ENCODE peak calls at places on chromosomes 7 and 10, in eight cellular contexts. E is esophagus squamous epithelium, H is testis, T is astrocyte, S is AG04450, P is transverse colon, Z is right lobe of liver, Q is tibial artery. X is an unnamed sample.

GRCh38 chr7:47720141-47720906 is 138.4 kb upstream of the TNS3 start:
- DNase-seq in E (no peak), H (peak; percentile 90), T (peak; percentile 78), S (peak; percentile 69), P (peak; percentile 56), Z (no peak), Q (no peak), X (no peak)

GRCh38 chr7:129829677-129830631 is 122.8 kb downstream of the UBE2H start:
- DNase-seq in E (no peak), H (peak; percentile 87), T (peak; percentile 72), S (peak; percentile 55), P (peak; percentile 65), Z (peak; percentile 67), Q (peak; percentile 69), X (no peak)

GRCh38 chr7:54080971-54081370 is 461.2 kb upstream of the VSTM2A start:
- DNase-seq in E (no peak), H (no peak), T (no peak), S (no peak), P (no peak), Z (no peak), Q (no peak), X (no peak)

GRCh38 chr10:110016037-110016436 is 8.3 kb downstream of the ADD3 start:
- DNase-seq in E (no peak), H (peak; percentile 18), T (no peak), S (no peak), P (no peak), Z (no peak), Q (no peak), X (no peak)

GRCh38 chr7:97006146-97006950 is 995 bp downstream of the DLX6 start:
- DNase-seq in E (no peak), H (peak; percentile 64), T (peak; percentile 1), S (no peak), P (no peak), Z (no peak), Q (no peak), X (no peak)

GRCh38 chr7:63114371-63114985 is 884.2 kb upstream of the ZNF722 start:
- DNase-seq in E (no peak), H (peak; percentile 16), T (no peak), S (no peak), P (no peak), Z (no peak), Q (no peak), X (no peak)

GRCh38 chr7:134701272-134701671 is 54.6 kb downstream of the BPGM start:
- DNase-seq in E (no peak), H (no peak), T (no peak), S (no peak), P (no peak), Z (no peak), Q (no peak), X (no peak)

GRCh38 chr10:66925896-66926719 is at the start of gene LRRTM3:
- DNase-seq in E (no peak), H (peak; percentile 88), T (peak; percentile 64), S (peak; percentile 34), P (peak; percentile 34), Z (peak; percentile 63), Q (peak; percentile 24), X (peak; percentile 50)

GRCh38 chr7:38675500-38676106 is 44.4 kb upstream of the AMPH start:
- DNase-seq in E (no peak), H (no peak), T (no peak), S (no peak), P (no peak), Z (no peak), Q (no peak), X (no peak)

GRCh38 chr10:26557641-26558014 is 119.5 kb downstream of the APBB1IP start:
- DNase-seq in E (no peak), H (no peak), T (peak; percentile 61), S (no peak), P (no peak), Z (no peak), Q (no peak), X (no peak)

GRCh38 chr7:151249732-151250072 is 1.2 kb upstream of the SMARCD3 start:
- DNase-seq in E (no peak), H (peak; percentile 84), T (peak; percentile 46), S (no peak), P (peak; percentile 48), Z (no peak), Q (peak; percentile 62), X (no peak)

GRCh38 chr7:139265673-139266072 is 34.6 kb downstream of the UBN2 start:
- DNase-seq in E (no peak), H (no peak), T (no peak), S (no peak), P (no peak), Z (peak; percentile 46), Q (no peak), X (no peak)

GRCh38 chr7:151628846-151629604 is 109.3 kb upstream of the RHEB start:
- DNase-seq in E (no peak), H (no peak), T (no peak), S (no peak), P (no peak), Z (peak; percentile 17), Q (no peak), X (no peak)

GRCh38 chr7:149223746-149224145 is 15.7 kb upstream of the ZNF212 start:
- DNase-seq in E (no peak), H (no peak), T (no peak), S (no peak), P (no peak), Z (no peak), Q (no peak), X (no peak)

GRCh38 chr7:129308047-129308446 is 83.2 kb downstream of the AHCYL2 start:
- DNase-seq in E (no peak), H (no peak), T (peak; percentile 62), S (no peak), P (no peak), Z (peak; percentile 70), Q (no peak), X (no peak)

GRCh38 chr7:146659732-146660131 is 543.1 kb downstream of the CNTNAP2 start:
- DNase-seq in E (no peak), H (no peak), T (no peak), S (no peak), P (no peak), Z (no peak), Q (no peak), X (no peak)

GRCh38 chr10:128861018-128861565 is 605.9 kb upstream of the MGMT start:
- DNase-seq in E (no peak), H (no peak), T (no peak), S (no peak), P (no peak), Z (no peak), Q (no peak), X (no peak)

GRCh38 chr10:128864554-128865300 is 602.3 kb upstream of the MGMT start:
- DNase-seq in E (no peak), H (no peak), T (no peak), S (no peak), P (no peak), Z (no peak), Q (peak; percentile 7), X (no peak)

GRCh38 chr10:128863823-128864405 is 603.1 kb upstream of the MGMT start:
- DNase-seq in E (no peak), H (no peak), T (no peak), S (no peak), P (no peak), Z (no peak), Q (no peak), X (no peak)

GRCh38 chr10:128865398-128865797 is 601.6 kb upstream of the MGMT start:
- DNase-seq in E (no peak), H (no peak), T (no peak), S (no peak), P (no peak), Z (no peak), Q (peak; percentile 9), X (no peak)

DNA sequence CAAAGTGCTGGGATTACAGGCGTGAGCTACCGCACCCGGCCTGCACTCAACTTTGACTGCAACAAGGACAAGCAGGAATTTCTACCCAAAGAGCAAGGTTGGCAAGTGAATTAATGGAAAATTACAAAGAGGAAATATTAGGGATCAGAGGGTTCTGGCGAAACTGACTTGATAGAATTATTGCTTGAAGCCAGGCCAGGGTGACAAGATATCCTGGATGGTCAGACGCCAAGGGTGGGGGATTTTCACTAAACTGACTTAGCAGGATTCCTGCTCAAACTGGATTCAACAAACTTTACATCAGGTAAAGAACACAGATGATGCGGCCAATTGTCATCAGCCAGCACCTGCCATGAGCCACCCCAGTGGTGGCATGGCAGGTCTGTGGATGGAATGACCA is 603.6 kb upstream of the MGMT start:
- DNase-seq in E (no peak), H (no peak), T (no peak), S (no peak), P (no peak), Z (no peak), Q (no peak), X (no peak)
- H3K4me3 ChIP-seq in E (no peak overlapping the region), H (no peak overlapping the region), T (no peak overlapping the region), S (no peak overlapping the region), P (no peak overlapping the region), Z (no peak overlapping the region), Q (no peak overlapping the region), X (no peak overlapping the region)

GRCh38 chr7:1225462-1226154 is 7.1 kb upstream of the UNCX start:
- DNase-seq in E (no peak), H (no peak), T (no peak), S (no peak), P (no peak), Z (no peak), Q (no peak), X (no peak)
- H3K27me3 ChIP-seq in E (peaks cover 100% of the 10 kb centered on the region), H (no peaks in the 10 kb centered on the region), T (peaks cover 72% of the 10 kb centered on the region), S (peaks cover 82% of the 10 kb centered on the region), P (peaks cover 99% of the 10 kb centered on the region), Z (peaks cover 6% of the 10 kb centered on the region), Q (peaks cover 97% of the 10 kb centered on the region), X (peaks cover 73% of the 10 kb centered on the region)

DNA sequence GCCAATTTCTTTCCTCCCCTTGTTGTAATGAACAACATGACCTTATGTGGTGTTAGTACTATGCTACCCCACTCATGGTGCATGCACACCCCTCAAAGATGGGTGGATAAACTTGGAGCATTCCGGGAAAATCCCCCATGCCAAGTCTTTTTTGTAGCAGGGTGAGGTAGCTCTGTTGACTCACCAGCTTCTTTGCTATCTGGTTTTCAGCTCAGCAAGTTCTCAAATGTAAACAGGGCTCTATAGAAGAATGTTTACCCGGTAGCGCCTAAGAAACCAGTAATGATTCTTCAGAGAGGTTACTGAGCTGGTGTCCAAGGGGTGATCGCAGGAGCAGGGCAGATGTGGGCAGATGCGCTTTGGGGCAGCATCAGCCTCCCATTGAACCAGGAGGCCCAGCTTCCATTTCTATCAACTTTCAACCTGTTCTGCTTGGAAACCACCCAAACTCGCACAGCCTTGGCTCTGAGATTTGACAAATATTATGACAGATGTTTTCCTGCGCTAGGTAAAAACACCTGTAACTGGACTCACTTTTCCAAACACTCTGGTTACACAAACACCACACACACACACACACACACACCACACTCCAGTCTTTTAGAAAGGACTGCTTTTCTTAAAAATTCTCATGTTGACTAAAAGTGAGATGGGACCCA is 87.8 kb downstream of the ZRANB1 start:
- DNase-seq in E (no peak), H (no peak), T (peak; percentile 67), S (peak; percentile 47), P (no peak), Z (no peak), Q (no peak), X (peak; percentile 25)
- TF ChIP-seq CTCF in E (no peak), H (no peak), T (no peak), S (no peak), P (no peak), Z (no peak), Q (no peak), X (no peak)

DNA sequence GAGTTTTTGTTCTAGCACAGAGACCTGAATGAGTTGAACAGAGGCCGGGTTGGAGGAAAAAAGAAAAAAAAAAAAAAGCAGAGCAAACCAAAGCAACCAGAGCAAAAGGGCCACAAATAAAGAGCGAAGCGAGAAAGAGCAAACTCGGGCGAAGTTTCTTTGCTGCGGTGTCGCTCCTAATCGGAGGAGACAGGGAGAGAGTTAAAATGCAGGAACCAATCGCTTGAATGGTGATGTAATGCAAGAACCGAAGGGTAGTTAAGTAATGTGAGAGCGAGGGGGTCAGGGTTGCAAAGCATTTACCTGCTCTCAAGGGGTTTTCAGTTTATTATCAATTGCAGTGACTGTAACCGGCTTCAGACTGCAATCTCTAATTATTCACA is 271.7 kb downstream of the TRIL start:
- DNase-seq in E (no peak), H (no peak), T (peak; percentile 83), S (peak; percentile 38), P (peak; percentile 12), Z (no peak), Q (no peak), X (peak; percentile 52)
- H3K4me3 ChIP-seq in E (peak overlapping the region; percentile 34), H (peak overlapping the region; percentile 4), T (peak overlapping the region; percentile 88), S (peak overlapping the region; percentile 61), P (peak overlapping the region; percentile 44), Z (peak overlapping the region; percentile 27), Q (peak overlapping the region; percentile 50), X (peak overlapping the region; percentile 33)